ENCODE peak calls at places on chromosomes 1 and 21, in four cellular contexts. One of them, this sample, is unnamed.

GRCh38 chr1:221998186-221998612 is 256.3 kb upstream of the DUSP10 start:
- DNase-seq in RWPE1: no peak
- DNase-seq in left lung: no peak
- DNase-seq in brain microvascular endothelial cell: peak
- DNase-seq in this sample: no peak

GRCh38 chr1:214058071-214058470 is 70.3 kb downstream of the PROX1 start:
- DNase-seq in RWPE1: no peak
- DNase-seq in left lung: no peak
- DNase-seq in brain microvascular endothelial cell: no peak
- DNase-seq in this sample: no peak

GRCh38 chr1:150257624-150258274 is at the start of gene CA14:
- DNase-seq in RWPE1: no peak
- DNase-seq in left lung: no peak
- DNase-seq in brain microvascular endothelial cell: no peak
- DNase-seq in this sample: no peak

GRCh38 chr1:112325504-112325903 is 70.5 kb upstream of the CTTNBP2NL start:
- DNase-seq in RWPE1: no peak
- DNase-seq in left lung: no peak
- DNase-seq in brain microvascular endothelial cell: no peak
- DNase-seq in this sample: no peak

GRCh38 chr1:205914730-205915129 is 28.5 kb downstream of the SLC26A9 start:
- DNase-seq in RWPE1: no peak
- DNase-seq in left lung: no peak
- DNase-seq in brain microvascular endothelial cell: no peak
- DNase-seq in this sample: no peak

GRCh38 chr1:201737350-201738060 is 91.5 kb upstream of the IPO9 start:
- DNase-seq in RWPE1: no peak
- DNase-seq in left lung: no peak
- DNase-seq in brain microvascular endothelial cell: peak
- DNase-seq in this sample: peak

GRCh38 chr1:99548924-99549605 is 96.8 kb upstream of the PALMD start:
- DNase-seq in RWPE1: no peak
- DNase-seq in left lung: no peak
- DNase-seq in brain microvascular endothelial cell: peak
- DNase-seq in this sample: no peak

GRCh38 chr1:52552236-52552504 is 722 bp downstream of the TUT4 start:
- DNase-seq in RWPE1: peak
- DNase-seq in left lung: no peak
- DNase-seq in brain microvascular endothelial cell: peak
- DNase-seq in this sample: no peak

GRCh38 chr1:14429577-14429976 is 168.9 kb upstream of the KAZN start:
- DNase-seq in RWPE1: no peak
- DNase-seq in left lung: no peak
- DNase-seq in brain microvascular endothelial cell: no peak
- DNase-seq in this sample: no peak

GRCh38 chr1:23591460-23592208 is 32.3 kb upstream of the ID3 start:
- DNase-seq in RWPE1: no peak
- DNase-seq in left lung: no peak
- DNase-seq in brain microvascular endothelial cell: no peak
- DNase-seq in this sample: no peak

GRCh38 chr1:226995064-226995965 is 55.2 kb downstream of the COQ8A start:
- DNase-seq in RWPE1: no peak
- DNase-seq in left lung: no peak
- DNase-seq in brain microvascular endothelial cell: no peak
- DNase-seq in this sample: no peak

GRCh38 chr1:913491-914252 is 10.1 kb upstream of the SAMD11 start:
- DNase-seq in RWPE1: no peak
- DNase-seq in left lung: peak
- DNase-seq in brain microvascular endothelial cell: no peak
- DNase-seq in this sample: no peak

GRCh38 chr1:8317647-8318360 is at the start of gene SLC45A1:
- DNase-seq in RWPE1: peak
- DNase-seq in left lung: peak
- DNase-seq in brain microvascular endothelial cell: peak
- DNase-seq in this sample: peak

GRCh38 chr21:32392880-32393676 is at the start of gene URB1:
- DNase-seq in RWPE1: peak
- DNase-seq in left lung: peak
- DNase-seq in brain microvascular endothelial cell: peak
- DNase-seq in this sample: peak

GRCh38 chr1:17494114-17494729 is 45.3 kb upstream of the ARHGEF10L start:
- DNase-seq in RWPE1: peak
- DNase-seq in left lung: peak
- DNase-seq in brain microvascular endothelial cell: peak
- DNase-seq in this sample: peak

GRCh38 chr21:15289896-15290841 is 225.4 kb upstream of the NRIP1 start:
- DNase-seq in RWPE1: no peak
- DNase-seq in left lung: peak
- DNase-seq in brain microvascular endothelial cell: no peak
- DNase-seq in this sample: peak

GRCh38 chr1:90550616-90551406 is 166.3 kb downstream of the BARHL2 start:
- DNase-seq in RWPE1: peak
- DNase-seq in left lung: no peak
- DNase-seq in brain microvascular endothelial cell: no peak
- DNase-seq in this sample: no peak

GRCh38 chr1:22673486-22674409 is 20.7 kb downstream of the C1QB start:
- DNase-seq in RWPE1: peak
- DNase-seq in left lung: no peak
- DNase-seq in brain microvascular endothelial cell: peak
- DNase-seq in this sample: peak

GRCh38 chr1:67831850-67832513 is 1.3 kb downstream of the GNG12 start:
- DNase-seq in RWPE1: peak
- DNase-seq in left lung: peak
- DNase-seq in brain microvascular endothelial cell: peak
- DNase-seq in this sample: no peak

GRCh38 chr1:29653034-29653810 is 416.9 kb downstream of the PTPRU start:
- DNase-seq in RWPE1: no peak
- DNase-seq in left lung: no peak
- DNase-seq in brain microvascular endothelial cell: no peak
- DNase-seq in this sample: peak

GRCh38 chr1:8554956-8555534 is 237.1 kb downstream of the SLC45A1 start:
- DNase-seq in RWPE1: peak
- DNase-seq in left lung: no peak
- DNase-seq in brain microvascular endothelial cell: peak
- DNase-seq in this sample: no peak

GRCh38 chr1:7565099-7565750 is 205.9 kb upstream of the VAMP3 start:
- DNase-seq in RWPE1: no peak
- DNase-seq in left lung: no peak
- DNase-seq in brain microvascular endothelial cell: no peak
- DNase-seq in this sample: no peak

GRCh38 chr1:12052008-12052573 is 11.0 kb upstream of the TNFRSF8 start:
- DNase-seq in RWPE1: peak
- DNase-seq in left lung: no peak
- DNase-seq in brain microvascular endothelial cell: peak
- DNase-seq in this sample: no peak

GRCh38 chr1:26861286-26861701 is 1.7 kb upstream of the SFN start:
- DNase-seq in RWPE1: no peak
- DNase-seq in left lung: no peak
- DNase-seq in brain microvascular endothelial cell: peak
- DNase-seq in this sample: no peak

GRCh38 chr21:44866780-44867179 is 6.7 kb downstream of the PTTG1IP start:
- DNase-seq in RWPE1: no peak
- DNase-seq in left lung: no peak
- DNase-seq in brain microvascular endothelial cell: peak
- DNase-seq in this sample: no peak

GRCh38 chr1:93708734-93709481 is 27.3 kb upstream of the BCAR3 start:
- DNase-seq in RWPE1: no peak
- DNase-seq in left lung: no peak
- DNase-seq in brain microvascular endothelial cell: no peak
- DNase-seq in this sample: no peak

GRCh38 chr1:225651872-225652725 is 824 bp downstream of the ENAH start:
- DNase-seq in RWPE1: peak
- DNase-seq in left lung: no peak
- DNase-seq in brain microvascular endothelial cell: no peak
- DNase-seq in this sample: no peak

GRCh38 chr1:109274533-109275476 is 8.1 kb downstream of the PSRC1 start:
- DNase-seq in RWPE1: peak
- DNase-seq in left lung: peak
- DNase-seq in brain microvascular endothelial cell: no peak
- DNase-seq in this sample: peak

GRCh38 chr1:205225901-205226765 is 1.6 kb upstream of the TMCC2 start:
- DNase-seq in RWPE1: peak
- DNase-seq in left lung: no peak
- DNase-seq in brain microvascular endothelial cell: no peak
- DNase-seq in this sample: no peak

GRCh38 chr21:42614391-42614790 is 39.0 kb upstream of the PDE9A start:
- DNase-seq in RWPE1: no peak
- DNase-seq in left lung: no peak
- DNase-seq in brain microvascular endothelial cell: no peak
- DNase-seq in this sample: no peak

GRCh38 chr1:193259619-193260018 is 73.2 kb upstream of the B3GALT2 start:
- DNase-seq in RWPE1: no peak
- DNase-seq in left lung: no peak
- DNase-seq in brain microvascular endothelial cell: no peak
- DNase-seq in this sample: no peak

GRCh38 chr1:179061360-179062282 is 20.2 kb upstream of the TOR3A start:
- DNase-seq in RWPE1: no peak
- DNase-seq in left lung: no peak
- DNase-seq in brain microvascular endothelial cell: no peak
- DNase-seq in this sample: no peak

GRCh38 chr1:173405281-173405680 is 71.9 kb upstream of the PRDX6 start:
- DNase-seq in RWPE1: no peak
- DNase-seq in left lung: no peak
- DNase-seq in brain microvascular endothelial cell: no peak
- DNase-seq in this sample: no peak

GRCh38 chr1:147247656-147248238 is 5.3 kb downstream of the CHD1L start:
- DNase-seq in RWPE1: no peak
- DNase-seq in left lung: no peak
- DNase-seq in brain microvascular endothelial cell: no peak
- DNase-seq in this sample: no peak

GRCh38 chr1:236321101-236321500 is 39.3 kb upstream of the ERO1B start:
- DNase-seq in RWPE1: no peak
- DNase-seq in left lung: no peak
- DNase-seq in brain microvascular endothelial cell: no peak
- DNase-seq in this sample: no peak

GRCh38 chr1:3573499-3573898 is 37.8 kb downstream of the MEGF6 start:
- DNase-seq in RWPE1: no peak
- DNase-seq in left lung: no peak
- DNase-seq in brain microvascular endothelial cell: no peak
- DNase-seq in this sample: no peak

DNA sequence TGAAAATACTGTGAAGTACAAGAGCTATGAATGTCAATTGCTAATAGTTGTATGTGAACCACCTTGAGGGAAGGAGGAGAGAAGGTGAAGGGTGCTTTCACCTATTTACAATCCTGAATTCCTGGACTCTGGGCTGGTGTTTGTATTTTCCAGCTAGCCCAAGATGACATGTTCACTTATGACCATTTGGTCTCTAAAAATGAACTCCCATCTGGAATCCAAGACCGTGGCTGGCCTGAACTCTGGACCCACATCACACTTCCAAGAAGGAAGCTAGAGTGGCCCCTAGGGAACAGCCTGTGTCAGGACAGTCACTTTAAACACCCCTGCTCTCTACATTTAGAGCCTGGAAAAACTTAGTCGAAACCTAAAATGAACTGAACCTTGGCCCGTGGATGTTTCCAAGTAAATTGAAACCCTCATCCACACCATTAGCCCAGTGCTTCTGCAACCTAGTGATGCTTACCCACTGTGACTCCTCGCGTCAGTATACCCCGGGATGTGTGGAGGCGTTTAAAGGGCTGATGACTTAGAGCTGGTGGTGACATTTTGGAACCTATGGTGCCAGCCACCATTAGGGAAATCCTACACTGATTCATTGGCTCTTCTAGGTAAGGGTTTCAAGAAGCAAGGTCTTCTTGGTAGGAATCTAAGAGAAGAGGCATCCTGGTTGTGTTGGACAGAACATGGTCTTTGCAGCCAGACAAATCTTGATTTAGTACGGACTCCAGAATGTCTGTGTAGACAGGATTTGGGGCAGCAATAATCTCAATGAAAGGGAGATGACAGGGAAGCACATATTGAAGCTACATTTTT is 171.5 kb upstream of the IRF2BP2 start:
- DNase-seq in RWPE1: no peak
- DNase-seq in left lung: no peak
- DNase-seq in brain microvascular endothelial cell: no peak
- DNase-seq in this sample: peak
- TF ChIP-seq CTCF in RWPE1: no peak
- TF ChIP-seq CTCF in left lung: no peak
- TF ChIP-seq CTCF in brain microvascular endothelial cell: peak
- TF ChIP-seq CTCF in this sample: no peak

GRCh38 chr1:238951809-238952208 is 434.6 kb upstream of the CHRM3 start:
- DNase-seq in RWPE1: peak
- DNase-seq in left lung: no peak
- DNase-seq in brain microvascular endothelial cell: peak
- DNase-seq in this sample: no peak
- TF ChIP-seq CTCF in RWPE1: peak
- TF ChIP-seq CTCF in left lung: no peak
- TF ChIP-seq CTCF in brain microvascular endothelial cell: peak
- TF ChIP-seq CTCF in this sample: peak

DNA sequence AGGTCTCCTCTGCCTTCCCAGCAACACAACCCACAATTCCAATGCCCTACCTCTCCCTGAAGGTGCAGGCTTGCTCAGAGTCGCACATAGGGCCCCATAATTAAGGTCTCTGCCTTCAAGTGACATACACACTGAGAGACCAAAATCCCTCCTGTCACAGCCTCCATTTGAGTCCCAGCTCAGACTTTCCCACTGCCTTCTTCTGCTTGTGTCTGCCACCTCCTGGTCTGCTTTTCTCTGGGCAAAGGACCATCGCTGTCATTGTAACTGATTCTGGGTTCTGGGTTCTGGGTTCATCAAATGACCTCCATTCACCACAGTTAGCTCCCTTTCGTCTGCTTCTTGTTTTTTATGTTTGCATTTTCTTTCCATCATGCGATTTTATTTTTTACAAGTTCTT is 119.2 kb upstream of the ATP1B1 start:
- DNase-seq in RWPE1: no peak
- DNase-seq in left lung: no peak
- DNase-seq in brain microvascular endothelial cell: no peak
- DNase-seq in this sample: no peak
- TF ChIP-seq CTCF in RWPE1: no peak
- TF ChIP-seq CTCF in left lung: no peak
- TF ChIP-seq CTCF in brain microvascular endothelial cell: no peak
- TF ChIP-seq CTCF in this sample: no peak

GRCh38 chr1:188594542-188595235 is 1765.9 kb downstream of the PLA2G4A start:
- DNase-seq in RWPE1: no peak
- DNase-seq in left lung: no peak
- DNase-seq in brain microvascular endothelial cell: no peak
- DNase-seq in this sample: no peak
- TF ChIP-seq CTCF in RWPE1: no peak
- TF ChIP-seq CTCF in left lung: no peak
- TF ChIP-seq CTCF in brain microvascular endothelial cell: peak
- TF ChIP-seq CTCF in this sample: peak

GRCh38 chr21:37000381-37000780 is 6.1 kb upstream of the RIPPLY3 start:
- DNase-seq in RWPE1: no peak
- DNase-seq in left lung: no peak
- DNase-seq in brain microvascular endothelial cell: no peak
- DNase-seq in this sample: no peak
- TF ChIP-seq CTCF in RWPE1: no peak
- TF ChIP-seq CTCF in left lung: no peak
- TF ChIP-seq CTCF in brain microvascular endothelial cell: no peak
- TF ChIP-seq CTCF in this sample: peak

GRCh38 chr1:171983584-171983983 is 142.3 kb downstream of the DNM3 start:
- DNase-seq in RWPE1: no peak
- DNase-seq in left lung: no peak
- DNase-seq in brain microvascular endothelial cell: no peak
- DNase-seq in this sample: no peak
- TF ChIP-seq CTCF in RWPE1: no peak
- TF ChIP-seq CTCF in left lung: no peak
- TF ChIP-seq CTCF in brain microvascular endothelial cell: peak
- TF ChIP-seq CTCF in this sample: peak

This sample was measured in type B pancreatic cell.